ENCODE peak calls at places on chromosome 15, in ten cellular contexts. One of them, this sample, is unnamed.

GRCh38 chr15:29452881-29453731 is 183.5 kb upstream of the NSMCE3 start:
- DNase-seq in AG09309: no peak
- DNase-seq in HL-60: no peak
- DNase-seq in astrocyte: no peak
- DNase-seq in H9: no peak
- DNase-seq in esophagus muscularis mucosa: no peak
- DNase-seq in bronchial epithelial cell: no peak
- DNase-seq in cardiac muscle cell: peak
- DNase-seq in heart left ventricle: no peak
- DNase-seq in breast epithelium: no peak
- DNase-seq in this sample: no peak

GRCh38 chr15:92839696-92840095 is 60.4 kb upstream of the CHD2 start:
- DNase-seq in HL-60: no peak
- DNase-seq in heart left ventricle: no peak
- DNase-seq in esophagus muscularis mucosa: no peak
- DNase-seq in bronchial epithelial cell: no peak
- DNase-seq in breast epithelium: no peak
- DNase-seq in AG09309: no peak
- DNase-seq in H9: no peak
- DNase-seq in cardiac muscle cell: no peak
- DNase-seq in astrocyte: no peak
- DNase-seq in this sample: no peak

GRCh38 chr15:56038015-56038414 is 44.6 kb upstream of the NEDD4 start:
- DNase-seq in cardiac muscle cell: no peak
- DNase-seq in heart left ventricle: no peak
- DNase-seq in esophagus muscularis mucosa: no peak
- DNase-seq in astrocyte: no peak
- DNase-seq in H9: no peak
- DNase-seq in bronchial epithelial cell: no peak
- DNase-seq in breast epithelium: no peak
- DNase-seq in HL-60: no peak
- DNase-seq in AG09309: no peak
- DNase-seq in this sample: no peak

GRCh38 chr15:87267798-87268197 is 988.7 kb downstream of the NTRK3 start:
- DNase-seq in heart left ventricle: no peak
- DNase-seq in HL-60: no peak
- DNase-seq in esophagus muscularis mucosa: no peak
- DNase-seq in H9: no peak
- DNase-seq in breast epithelium: no peak
- DNase-seq in AG09309: peak
- DNase-seq in bronchial epithelial cell: peak
- DNase-seq in cardiac muscle cell: no peak
- DNase-seq in astrocyte: peak
- DNase-seq in this sample: no peak

GRCh38 chr15:25960273-25960672 is 97.1 kb upstream of the ATP10A start:
- DNase-seq in bronchial epithelial cell: no peak
- DNase-seq in cardiac muscle cell: no peak
- DNase-seq in H9: no peak
- DNase-seq in astrocyte: no peak
- DNase-seq in heart left ventricle: no peak
- DNase-seq in esophagus muscularis mucosa: no peak
- DNase-seq in AG09309: no peak
- DNase-seq in breast epithelium: no peak
- DNase-seq in HL-60: no peak
- DNase-seq in this sample: no peak

GRCh38 chr15:68211656-68212320 is 6.7 kb upstream of the CALML4 start:
- DNase-seq in astrocyte: no peak
- DNase-seq in AG09309: no peak
- DNase-seq in HL-60: no peak
- DNase-seq in breast epithelium: peak
- DNase-seq in bronchial epithelial cell: no peak
- DNase-seq in heart left ventricle: no peak
- DNase-seq in esophagus muscularis mucosa: no peak
- DNase-seq in H9: no peak
- DNase-seq in cardiac muscle cell: no peak
- DNase-seq in this sample: peak

GRCh38 chr15:63156708-63157065 is 590 bp downstream of the RPS27L start:
- DNase-seq in heart left ventricle: no peak
- DNase-seq in cardiac muscle cell: peak
- DNase-seq in esophagus muscularis mucosa: no peak
- DNase-seq in AG09309: no peak
- DNase-seq in breast epithelium: no peak
- DNase-seq in H9: no peak
- DNase-seq in HL-60: no peak
- DNase-seq in bronchial epithelial cell: peak
- DNase-seq in astrocyte: peak
- DNase-seq in this sample: no peak

GRCh38 chr15:68829068-68829467 is 8.4 kb upstream of the ANP32A start:
- DNase-seq in HL-60: no peak
- DNase-seq in H9: no peak
- DNase-seq in esophagus muscularis mucosa: no peak
- DNase-seq in AG09309: no peak
- DNase-seq in breast epithelium: no peak
- DNase-seq in heart left ventricle: no peak
- DNase-seq in bronchial epithelial cell: peak
- DNase-seq in cardiac muscle cell: peak
- DNase-seq in astrocyte: no peak
- DNase-seq in this sample: no peak

GRCh38 chr15:91306155-91306554 is 206.1 kb downstream of the SV2B start:
- DNase-seq in heart left ventricle: no peak
- DNase-seq in esophagus muscularis mucosa: no peak
- DNase-seq in HL-60: no peak
- DNase-seq in H9: no peak
- DNase-seq in AG09309: no peak
- DNase-seq in bronchial epithelial cell: no peak
- DNase-seq in breast epithelium: no peak
- DNase-seq in cardiac muscle cell: no peak
- DNase-seq in astrocyte: no peak
- DNase-seq in this sample: no peak

GRCh38 chr15:22884344-22884743 is 45.9 kb downstream of the NIPA2 start:
- DNase-seq in breast epithelium: no peak
- DNase-seq in cardiac muscle cell: peak
- DNase-seq in bronchial epithelial cell: no peak
- DNase-seq in astrocyte: no peak
- DNase-seq in AG09309: no peak
- DNase-seq in heart left ventricle: no peak
- DNase-seq in HL-60: no peak
- DNase-seq in esophagus muscularis mucosa: no peak
- DNase-seq in H9: no peak
- DNase-seq in this sample: no peak

GRCh38 chr15:67037694-67038093 is 27.7 kb upstream of the SMAD3 start:
- DNase-seq in heart left ventricle: no peak
- DNase-seq in bronchial epithelial cell: no peak
- DNase-seq in HL-60: no peak
- DNase-seq in astrocyte: no peak
- DNase-seq in H9: no peak
- DNase-seq in esophagus muscularis mucosa: no peak
- DNase-seq in breast epithelium: no peak
- DNase-seq in AG09309: no peak
- DNase-seq in cardiac muscle cell: no peak
- DNase-seq in this sample: no peak

DNA sequence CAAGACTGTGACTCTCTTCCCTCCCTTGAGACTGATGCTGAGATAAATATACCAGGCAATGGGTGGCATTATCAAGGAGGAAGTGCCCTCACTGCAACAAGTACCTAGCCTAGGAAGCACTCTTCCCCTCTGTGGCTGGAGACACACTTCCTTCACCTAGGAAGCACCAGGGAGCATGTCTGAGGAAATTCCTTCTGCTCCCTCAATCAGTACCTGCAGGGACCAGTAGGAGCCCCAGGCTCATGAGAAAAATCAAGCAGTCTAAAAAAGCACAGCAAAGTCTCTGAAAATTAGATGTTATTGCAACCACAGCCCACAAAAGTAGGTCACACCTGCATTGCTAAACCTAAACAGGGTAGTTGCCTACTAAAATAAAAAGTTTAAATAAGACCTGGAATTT is 78.2 kb upstream of the TRPM1 start:
- DNase-seq in esophagus muscularis mucosa: no peak
- DNase-seq in H9: peak
- DNase-seq in astrocyte: no peak
- DNase-seq in AG09309: no peak
- DNase-seq in bronchial epithelial cell: no peak
- DNase-seq in breast epithelium: no peak
- DNase-seq in cardiac muscle cell: no peak
- DNase-seq in heart left ventricle: no peak
- DNase-seq in HL-60: peak
- DNase-seq in this sample: no peak
- TF ChIP-seq CTCF in esophagus muscularis mucosa: no peak
- TF ChIP-seq CTCF in H9: peak
- TF ChIP-seq CTCF in astrocyte: no peak
- TF ChIP-seq CTCF in AG09309: no peak
- TF ChIP-seq CTCF in bronchial epithelial cell: no peak
- TF ChIP-seq CTCF in breast epithelium: no peak
- TF ChIP-seq CTCF in cardiac muscle cell: no peak
- TF ChIP-seq CTCF in heart left ventricle: no peak
- TF ChIP-seq CTCF in HL-60: no peak
- TF ChIP-seq CTCF in this sample: no peak

DNA sequence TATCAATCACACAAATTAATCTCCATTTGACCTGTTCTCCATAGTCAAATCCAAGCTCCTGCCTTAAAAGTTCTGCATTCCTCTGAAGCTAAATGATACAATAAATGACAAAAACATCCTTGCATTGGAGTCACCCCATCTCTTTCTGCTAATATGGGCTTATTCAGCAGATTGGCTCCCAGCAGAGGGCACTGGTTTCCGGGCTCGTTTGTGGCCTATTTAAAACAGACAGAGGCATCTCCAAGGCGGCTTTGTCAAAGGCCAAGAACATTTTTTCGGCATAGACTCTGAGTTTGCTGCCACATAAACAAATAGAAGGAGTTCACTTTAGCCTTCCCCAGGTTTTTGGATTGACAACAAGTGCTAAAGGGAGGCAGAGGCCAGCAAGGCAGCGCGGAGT is 204.4 kb upstream of the RASGRP1 start:
- DNase-seq in astrocyte: peak
- DNase-seq in breast epithelium: no peak
- DNase-seq in heart left ventricle: no peak
- DNase-seq in esophagus muscularis mucosa: no peak
- DNase-seq in cardiac muscle cell: peak
- DNase-seq in AG09309: no peak
- DNase-seq in H9: peak
- DNase-seq in bronchial epithelial cell: peak
- DNase-seq in HL-60: no peak
- DNase-seq in this sample: no peak
- TF ChIP-seq CTCF in astrocyte: peak
- TF ChIP-seq CTCF in breast epithelium: no peak
- TF ChIP-seq CTCF in heart left ventricle: peak
- TF ChIP-seq CTCF in esophagus muscularis mucosa: peak
- TF ChIP-seq CTCF in cardiac muscle cell: peak
- TF ChIP-seq CTCF in AG09309: peak
- TF ChIP-seq CTCF in H9: peak
- TF ChIP-seq CTCF in bronchial epithelial cell: peak
- TF ChIP-seq CTCF in HL-60: no peak
- TF ChIP-seq CTCF in this sample: no peak

DNA sequence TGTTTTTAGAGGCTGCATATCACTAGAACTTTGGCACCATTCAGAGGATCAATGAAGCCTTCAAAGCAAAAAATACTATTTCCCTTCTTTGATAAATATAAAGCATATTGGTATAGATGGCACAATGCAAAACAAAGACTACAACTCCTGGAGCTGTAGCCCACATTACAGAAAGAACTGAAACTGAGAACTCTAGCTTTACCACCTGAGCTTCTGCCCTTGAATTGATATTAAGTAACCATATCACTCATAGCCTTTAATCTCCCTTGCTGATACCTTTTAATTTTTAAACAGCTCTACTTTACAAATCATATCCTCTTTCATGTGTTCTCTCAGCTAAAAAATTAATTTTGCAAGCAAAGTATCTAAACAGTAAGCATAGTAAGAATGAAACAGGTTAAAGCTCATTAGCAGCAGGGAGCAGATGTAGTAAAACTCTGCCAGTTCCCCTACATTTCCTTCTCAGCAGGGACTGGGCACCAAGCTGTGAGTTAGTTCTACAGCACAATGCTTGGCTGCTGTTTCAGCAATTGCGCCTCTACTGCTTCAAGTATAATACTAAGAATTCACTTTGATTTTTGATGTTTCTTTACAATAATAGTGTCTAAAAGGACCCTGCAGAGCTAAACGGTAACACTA is 97.9 kb upstream of the NANOGP8 start:
- DNase-seq in HL-60: no peak
- DNase-seq in AG09309: no peak
- DNase-seq in breast epithelium: no peak
- DNase-seq in bronchial epithelial cell: no peak
- DNase-seq in cardiac muscle cell: peak
- DNase-seq in esophagus muscularis mucosa: no peak
- DNase-seq in heart left ventricle: no peak
- DNase-seq in astrocyte: no peak
- DNase-seq in H9: peak
- DNase-seq in this sample: no peak
- TF ChIP-seq CTCF in HL-60: no peak
- TF ChIP-seq CTCF in AG09309: no peak
- TF ChIP-seq CTCF in breast epithelium: no peak
- TF ChIP-seq CTCF in bronchial epithelial cell: no peak
- TF ChIP-seq CTCF in cardiac muscle cell: no peak
- TF ChIP-seq CTCF in esophagus muscularis mucosa: no peak
- TF ChIP-seq CTCF in heart left ventricle: no peak
- TF ChIP-seq CTCF in astrocyte: no peak
- TF ChIP-seq CTCF in H9: no peak
- TF ChIP-seq CTCF in this sample: no peak

DNA sequence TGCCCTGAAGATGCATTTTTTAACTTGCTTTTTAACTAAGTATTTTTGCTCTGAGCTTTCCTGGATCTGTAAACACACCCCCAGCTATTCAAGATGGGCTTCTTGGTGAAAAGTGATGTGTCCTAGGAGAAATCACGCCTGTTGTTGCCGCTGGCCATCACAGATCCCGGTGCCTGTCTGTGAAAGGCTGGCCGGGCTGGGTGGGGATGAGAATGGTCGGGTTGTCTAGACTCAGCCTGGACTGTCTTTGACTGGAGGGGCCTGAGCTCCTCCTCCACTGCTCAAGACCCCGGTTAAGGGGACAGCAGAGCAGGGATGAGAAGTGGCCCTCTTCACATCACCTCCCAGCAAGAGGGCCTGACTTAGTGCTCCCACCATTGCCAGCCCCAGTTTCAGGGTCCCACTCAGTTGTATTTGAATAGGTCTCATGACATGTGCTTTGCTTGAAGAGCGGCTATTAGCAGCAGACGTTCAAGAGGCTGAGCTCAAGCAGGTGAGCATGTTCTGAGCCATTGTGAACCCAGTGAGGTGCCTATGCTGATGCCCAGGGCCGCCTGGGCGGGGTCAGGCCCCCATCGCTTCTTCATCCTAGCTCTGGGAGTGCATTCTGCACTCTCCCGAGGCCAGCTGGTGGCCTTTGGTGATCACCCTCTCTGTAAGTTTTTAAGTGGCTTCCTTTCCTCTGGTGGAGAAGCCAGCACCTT is 79.9 kb downstream of the IGF1R start:
- DNase-seq in AG09309: no peak
- DNase-seq in HL-60: no peak
- DNase-seq in H9: no peak
- DNase-seq in cardiac muscle cell: no peak
- DNase-seq in breast epithelium: no peak
- DNase-seq in esophagus muscularis mucosa: no peak
- DNase-seq in astrocyte: no peak
- DNase-seq in bronchial epithelial cell: no peak
- DNase-seq in heart left ventricle: no peak
- DNase-seq in this sample: no peak
- TF ChIP-seq CTCF in AG09309: no peak
- TF ChIP-seq CTCF in HL-60: no peak
- TF ChIP-seq CTCF in H9: no peak
- TF ChIP-seq CTCF in cardiac muscle cell: no peak
- TF ChIP-seq CTCF in breast epithelium: no peak
- TF ChIP-seq CTCF in esophagus muscularis mucosa: no peak
- TF ChIP-seq CTCF in astrocyte: no peak
- TF ChIP-seq CTCF in bronchial epithelial cell: no peak
- TF ChIP-seq CTCF in heart left ventricle: no peak
- TF ChIP-seq CTCF in this sample: no peak